ENCODE peak calls at places on chromosomes 7 and 10, in eight cellular contexts. E is endothelial cell of umbilical vein, F is esophagus squamous epithelium, H is body of pancreas, U is astrocyte, V is aorta, C is prostate gland, W is neural progenitor cell. I is an unnamed sample.

GRCh38 chr7:25009271-25009670 is 29.3 kb upstream of the OSBPL3 start:
- DNase-seq in F (no peak), C (no peak), U (peak; percentile 98), H (no peak), V (no peak), E (no peak), W (no peak), I (no peak)

GRCh38 chr10:32004161-32004591 is 52.0 kb downstream of the KIF5B start:
- DNase-seq in E (no peak), C (no peak), V (no peak), F (no peak), W (no peak), U (no peak), H (peak; percentile 69), I (no peak)

GRCh38 chr7:148561099-148561498 is 29.5 kb upstream of the C7orf33 start:
- DNase-seq in W (no peak), V (no peak), E (no peak), H (no peak), F (no peak), C (no peak), U (no peak), I (no peak)

GRCh38 chr7:22296916-22297315 is 60.0 kb downstream of the RAPGEF5 start:
- DNase-seq in W (no peak), E (peak; percentile 51), F (no peak), V (no peak), H (no peak), C (no peak), U (no peak), I (no peak)

GRCh38 chr7:17062433-17063383 is 180.9 kb upstream of the AGR3 start:
- DNase-seq in H (no peak), V (no peak), C (no peak), W (no peak), E (peak; percentile 57), U (no peak), F (no peak), I (no peak)

GRCh38 chr10:132526676-132527075 is 10.9 kb upstream of the INPP5A start:
- DNase-seq in H (no peak), C (no peak), U (peak; percentile 80), F (no peak), W (no peak), V (peak; percentile 52), E (no peak), I (no peak)

GRCh38 chr7:47285860-47286491 is 295.9 kb downstream of the TNS3 start:
- DNase-seq in V (no peak), U (peak; percentile 52), H (no peak), W (no peak), E (no peak), F (no peak), C (no peak), I (no peak)

GRCh38 chr10:115432188-115432819 is 339.1 kb downstream of the ATRNL1 start:
- DNase-seq in U (peak; percentile 14), E (peak; percentile 3), F (no peak), H (no peak), V (no peak), W (peak; percentile 43), C (no peak), I (no peak)

GRCh38 chr7:101740981-101741725 is 76.3 kb upstream of the CUX1 start:
- DNase-seq in H (no peak), V (no peak), W (no peak), F (no peak), U (no peak), C (no peak), E (no peak), I (no peak)

GRCh38 chr10:26653004-26653403 is 44.5 kb upstream of the PDSS1 start:
- DNase-seq in W (no peak), F (no peak), C (no peak), H (no peak), E (no peak), U (no peak), V (no peak), I (no peak)

GRCh38 chr10:120789292-120789691 is 61.9 kb upstream of the WDR11 start:
- DNase-seq in F (no peak), C (no peak), E (no peak), U (no peak), V (no peak), W (no peak), H (no peak), I (no peak)

GRCh38 chr10:3136336-3136735 is 36.2 kb downstream of the PITRM1 start:
- DNase-seq in V (no peak), C (no peak), F (no peak), H (no peak), U (no peak), E (no peak), W (no peak), I (peak; percentile 83)

GRCh38 chr10:43057831-43058340 is 19.0 kb upstream of the RET start:
- DNase-seq in H (no peak), E (no peak), F (no peak), U (no peak), C (no peak), W (no peak), V (peak; percentile 33), I (no peak)

GRCh38 chr7:130369110-130369711 is 11.1 kb upstream of the CPA1 start:
- DNase-seq in W (no peak), F (no peak), C (no peak), U (peak; percentile 94), V (no peak), E (peak; percentile 72), H (peak; percentile 34), I (no peak)

GRCh38 chr10:25405871-25406270 is 231.1 kb downstream of the GPR158 start:
- DNase-seq in E (no peak), W (no peak), H (no peak), U (peak; percentile 67), C (no peak), V (no peak), F (no peak), I (no peak)

GRCh38 chr10:122688293-122688989 is 11.2 kb downstream of the C10orf120 start:
- DNase-seq in U (no peak), W (no peak), F (no peak), C (no peak), V (no peak), H (peak; percentile 27), E (peak; percentile 32), I (no peak)

GRCh38 chr7:13257661-13258060 is 570.2 kb downstream of the ARL4A start:
- DNase-seq in V (no peak), C (no peak), U (peak; percentile 73), H (no peak), E (no peak), W (no peak), F (no peak), I (no peak)

GRCh38 chr7:114825423-114825951 is 96.4 kb upstream of the MDFIC start:
- DNase-seq in V (no peak), E (no peak), U (no peak), C (no peak), H (no peak), W (peak; percentile 20), F (no peak), I (no peak)

GRCh38 chr10:116767235-116767634 is 24.9 kb upstream of the HSPA12A start:
- DNase-seq in F (no peak), W (no peak), V (no peak), E (no peak), U (no peak), H (no peak), C (no peak), I (peak; percentile 45)
- H3K4me1 ChIP-seq in F (peaks cover 32% of the 10 kb centered on the region), W (peaks cover 3% of the 10 kb centered on the region), V (no peaks in the 10 kb centered on the region), E (no peaks in the 10 kb centered on the region), U (peaks cover 15% of the 10 kb centered on the region), H (no peaks in the 10 kb centered on the region), C (no peaks in the 10 kb centered on the region), I (no peaks in the 10 kb centered on the region)

GRCh38 chr7:51226042-51226755 is 90.4 kb downstream of the COBL start:
- DNase-seq in U (no peak), C (no peak), W (no peak), H (no peak), E (no peak), V (no peak), F (no peak), I (no peak)
- H3K27ac ChIP-seq in U (no peak overlapping the region), C (peak overlapping the region; percentile 14), W (no peak overlapping the region), H (no peak overlapping the region), E (no peak overlapping the region), V (no peak overlapping the region), F (peak overlapping the region; percentile 28), I (no peak overlapping the region)

GRCh38 chr7:65371468-65371867 is 2.2 kb upstream of the ZNF92 start:
- DNase-seq in H (peak; percentile 31), F (no peak), U (no peak), E (no peak), V (no peak), C (peak; percentile 49), W (peak; percentile 20), I (no peak)

GRCh38 chr7:65379318-65379717 is 5.7 kb downstream of the ZNF92 start:
- DNase-seq in U (peak; percentile 60), W (no peak), H (no peak), C (no peak), F (no peak), V (no peak), E (no peak), I (no peak)

GRCh38 chr7:65369843-65370242 is 3.8 kb upstream of the ZNF92 start:
- DNase-seq in E (no peak), V (no peak), U (no peak), W (no peak), H (no peak), F (no peak), C (no peak), I (no peak)

DNA sequence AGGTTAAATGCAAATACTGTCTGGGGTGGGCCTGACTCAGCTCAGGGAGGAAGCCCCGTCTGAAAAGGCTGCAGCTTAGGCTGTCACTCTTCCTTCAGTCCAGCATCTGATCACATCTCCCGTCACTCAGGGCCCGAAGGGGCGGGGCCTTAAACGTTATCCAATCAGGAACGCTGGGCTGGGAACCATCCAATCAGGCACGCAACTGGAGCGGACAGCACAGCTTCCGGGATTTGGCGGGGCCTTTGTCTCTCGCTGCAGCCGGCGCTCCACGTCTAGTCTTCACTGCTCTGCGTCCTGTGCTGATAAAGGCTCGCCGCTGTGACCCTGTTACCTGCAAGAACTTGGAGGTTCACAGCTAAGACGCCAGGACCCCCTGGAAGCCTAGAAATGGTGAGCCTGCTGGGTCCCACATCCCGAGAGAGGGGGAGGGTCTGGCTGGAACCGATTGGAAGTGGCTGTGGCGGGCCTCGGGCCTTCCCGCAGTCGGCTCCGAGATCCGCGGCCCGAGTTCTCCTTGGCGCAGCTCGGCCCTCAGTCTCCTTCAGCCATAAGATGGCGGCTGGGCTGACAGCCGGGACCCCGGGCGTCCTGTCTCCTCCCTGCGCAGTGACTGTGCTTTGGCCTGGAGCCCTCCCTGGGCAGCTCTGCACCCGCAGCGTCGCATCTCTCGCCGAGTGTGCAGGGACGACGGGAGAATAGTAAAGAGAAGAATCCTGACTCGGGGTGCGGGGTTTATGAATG is at the start of gene ZNF92:
- DNase-seq in U (peak; percentile 86), F (peak; percentile 87), H (peak; percentile 96), C (peak; percentile 97), W (peak; percentile 99), E (peak; percentile 99), V (peak; percentile 97), I (peak; percentile 99)
- H3K4me3 ChIP-seq in U (peak within 1 kb of the TSS; percentile 90), F (peak within 1 kb of the TSS; percentile 98), H (peak within 1 kb of the TSS; percentile 58), C (peak within 1 kb of the TSS; percentile 76), W (peak within 1 kb of the TSS; percentile 74), E (peak within 1 kb of the TSS; percentile 94), V (peak within 1 kb of the TSS; percentile 91), I (peak within 1 kb of the TSS; percentile 96)

DNA sequence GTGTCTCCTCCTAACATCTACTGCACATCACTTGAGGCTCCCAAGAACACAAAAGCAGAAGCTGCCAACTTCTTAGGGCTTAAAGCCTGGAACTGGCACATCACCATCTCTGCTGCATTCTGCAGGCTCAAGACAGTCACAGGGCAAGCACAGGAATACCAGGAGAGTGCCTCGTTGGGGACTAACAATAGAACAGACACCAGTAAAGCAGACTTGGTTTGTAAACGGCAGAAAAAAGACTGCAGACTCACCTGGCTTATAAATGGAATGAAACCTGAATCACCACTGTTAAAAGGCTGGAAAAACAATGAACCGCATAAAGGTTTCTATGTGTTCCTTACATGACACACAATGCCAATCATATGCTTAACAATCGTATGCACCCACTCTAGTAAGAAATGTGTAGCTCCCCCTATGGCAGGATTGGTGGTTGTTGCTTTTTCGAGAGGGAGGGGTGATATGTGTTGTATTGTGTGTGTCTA is 12.8 kb downstream of the RHEB start:
- DNase-seq in W (no peak), E (peak; percentile 20), V (no peak), F (no peak), C (peak; percentile 16), H (no peak), U (no peak), I (no peak)
- H3K4me1 ChIP-seq in W (peaks cover 19% of the 10 kb centered on the region), E (peaks cover 7% of the 10 kb centered on the region), V (peaks cover 13% of the 10 kb centered on the region), F (peaks cover 88% of the 10 kb centered on the region), C (peaks cover 3% of the 10 kb centered on the region), H (peaks cover 45% of the 10 kb centered on the region), U (peaks cover 9% of the 10 kb centered on the region), I (peaks cover 19% of the 10 kb centered on the region)

I was measured in right cardiac atrium.